ENCODE peak calls at places on chromosome 16, in seven cellular contexts. One of them, this sample, is unnamed.

GRCh38 chr16:86222541-86222940 is 287.8 kb upstream of the FOXF1 start:
- DNase-seq in WTC11: no peak
- DNase-seq in A549: no peak
- DNase-seq in GM12878: no peak
- DNase-seq in SK-N-SH: no peak
- DNase-seq in IMR-90: peak; percentile 84
- DNase-seq in H1: no peak
- DNase-seq in this sample: no peak

GRCh38 chr16:4159726-4160125 is 43.5 kb upstream of the ADCY9 start:
- DNase-seq in SK-N-SH: no peak
- DNase-seq in H1: no peak
- DNase-seq in IMR-90: no peak
- DNase-seq in GM12878: no peak
- DNase-seq in WTC11: no peak
- DNase-seq in A549: no peak
- DNase-seq in this sample: no peak

GRCh38 chr16:4344659-4345438 is 6.3 kb downstream of the PAM16 start:
- DNase-seq in GM12878: no peak
- DNase-seq in H1: no peak
- DNase-seq in IMR-90: peak; percentile 10
- DNase-seq in SK-N-SH: no peak
- DNase-seq in A549: peak; percentile 44
- DNase-seq in WTC11: no peak
- DNase-seq in this sample: peak; percentile 87

GRCh38 chr16:82016268-82016667 is 5.0 kb upstream of the SDR42E1 start:
- DNase-seq in WTC11: no peak
- DNase-seq in GM12878: no peak
- DNase-seq in H1: no peak
- DNase-seq in SK-N-SH: peak; percentile 34
- DNase-seq in IMR-90: peak; percentile 14
- DNase-seq in A549: peak; percentile 35
- DNase-seq in this sample: no peak

GRCh38 chr16:4180511-4180910 is 61.4 kb downstream of the SRL start:
- DNase-seq in A549: no peak
- DNase-seq in IMR-90: no peak
- DNase-seq in WTC11: no peak
- DNase-seq in SK-N-SH: no peak
- DNase-seq in GM12878: no peak
- DNase-seq in H1: no peak
- DNase-seq in this sample: no peak

GRCh38 chr16:66408181-66409048 is 18.7 kb upstream of the BEAN1 start:
- DNase-seq in A549: peak; percentile 70
- DNase-seq in SK-N-SH: peak; percentile 49
- DNase-seq in GM12878: no peak
- DNase-seq in H1: no peak
- DNase-seq in IMR-90: peak; percentile 88
- DNase-seq in WTC11: no peak
- DNase-seq in this sample: peak; percentile 93

GRCh38 chr16:89201467-89202377 is 1.4 kb upstream of the SLC22A31 start:
- DNase-seq in WTC11: peak; percentile 93
- DNase-seq in A549: peak; percentile 87
- DNase-seq in H1: peak; percentile 99
- DNase-seq in GM12878: no peak
- DNase-seq in SK-N-SH: peak; percentile 98
- DNase-seq in IMR-90: peak; percentile 66
- DNase-seq in this sample: peak; percentile 78

GRCh38 chr16:66662445-66663194 is 33.9 kb downstream of the CMTM4 start:
- DNase-seq in H1: no peak
- DNase-seq in SK-N-SH: peak; percentile 45
- DNase-seq in IMR-90: peak; percentile 44
- DNase-seq in GM12878: no peak
- DNase-seq in WTC11: no peak
- DNase-seq in A549: peak; percentile 56
- DNase-seq in this sample: peak; percentile 64

GRCh38 chr16:50300942-50301625 is 34.7 kb downstream of the ADCY7 start:
- DNase-seq in GM12878: no peak
- DNase-seq in H1: no peak
- DNase-seq in A549: no peak
- DNase-seq in IMR-90: peak; percentile 87
- DNase-seq in WTC11: no peak
- DNase-seq in SK-N-SH: peak; percentile 24
- DNase-seq in this sample: no peak

GRCh38 chr16:65069766-65070165 is 52.1 kb downstream of the CDH11 start:
- DNase-seq in H1: no peak
- DNase-seq in A549: no peak
- DNase-seq in GM12878: no peak
- DNase-seq in SK-N-SH: no peak
- DNase-seq in WTC11: no peak
- DNase-seq in IMR-90: peak; percentile 61
- DNase-seq in this sample: no peak

GRCh38 chr16:67278773-67279295 is 498 bp upstream of the PLEKHG4 start:
- DNase-seq in H1: peak; percentile 74
- DNase-seq in GM12878: no peak
- DNase-seq in WTC11: peak; percentile 59
- DNase-seq in A549: peak; percentile 56
- DNase-seq in SK-N-SH: peak; percentile 90
- DNase-seq in IMR-90: no peak
- DNase-seq in this sample: no peak

GRCh38 chr16:15949210-15950166 is at the start of gene ABCC1:
- DNase-seq in IMR-90: no peak
- DNase-seq in WTC11: peak; percentile 24
- DNase-seq in H1: peak; percentile 68
- DNase-seq in SK-N-SH: peak; percentile 95
- DNase-seq in GM12878: no peak
- DNase-seq in A549: peak; percentile 65
- DNase-seq in this sample: peak; percentile 60

GRCh38 chr16:12582696-12583095 is 221.0 kb downstream of the CPPED1 start:
- DNase-seq in GM12878: no peak
- DNase-seq in SK-N-SH: no peak
- DNase-seq in H1: no peak
- DNase-seq in A549: no peak
- DNase-seq in WTC11: no peak
- DNase-seq in IMR-90: no peak
- DNase-seq in this sample: no peak

GRCh38 chr16:26594666-26595065 is 472.1 kb upstream of the C16orf82 start:
- DNase-seq in A549: no peak
- DNase-seq in WTC11: no peak
- DNase-seq in SK-N-SH: no peak
- DNase-seq in GM12878: no peak
- DNase-seq in IMR-90: no peak
- DNase-seq in H1: no peak
- DNase-seq in this sample: no peak

GRCh38 chr16:82653550-82654511 is 27.1 kb downstream of the CDH13 start:
- DNase-seq in A549: peak; percentile 66
- DNase-seq in SK-N-SH: no peak
- DNase-seq in WTC11: no peak
- DNase-seq in GM12878: peak; percentile 90
- DNase-seq in H1: no peak
- DNase-seq in IMR-90: peak; percentile 95
- DNase-seq in this sample: peak; percentile 19

GRCh38 chr16:10971560-10971961 is 27.2 kb downstream of the CLEC16A start:
- DNase-seq in IMR-90: peak; percentile 92
- DNase-seq in H1: no peak
- DNase-seq in WTC11: peak; percentile 46
- DNase-seq in GM12878: no peak
- DNase-seq in A549: peak; percentile 77
- DNase-seq in SK-N-SH: peak; percentile 63
- DNase-seq in this sample: peak; percentile 70

GRCh38 chr16:4500283-4500682 is 24.1 kb downstream of the HMOX2 start:
- DNase-seq in IMR-90: peak; percentile 88
- DNase-seq in H1: no peak
- DNase-seq in GM12878: no peak
- DNase-seq in WTC11: no peak
- DNase-seq in SK-N-SH: no peak
- DNase-seq in A549: peak; percentile 33
- DNase-seq in this sample: peak; percentile 39

GRCh38 chr16:51682905-51683304 is 531.8 kb upstream of the SALL1 start:
- DNase-seq in WTC11: no peak
- DNase-seq in GM12878: no peak
- DNase-seq in SK-N-SH: no peak
- DNase-seq in A549: no peak
- DNase-seq in H1: no peak
- DNase-seq in IMR-90: no peak
- DNase-seq in this sample: no peak

GRCh38 chr16:50747206-50747956 is 5.5 kb downstream of the CYLD start:
- DNase-seq in WTC11: no peak
- DNase-seq in SK-N-SH: peak; percentile 30
- DNase-seq in H1: no peak
- DNase-seq in IMR-90: no peak
- DNase-seq in GM12878: peak; percentile 57
- DNase-seq in A549: peak; percentile 22
- DNase-seq in this sample: peak; percentile 46

GRCh38 chr16:12203780-12204351 is 227.3 kb downstream of the SNX29 start:
- DNase-seq in A549: no peak
- DNase-seq in WTC11: no peak
- DNase-seq in IMR-90: no peak
- DNase-seq in H1: no peak
- DNase-seq in SK-N-SH: no peak
- DNase-seq in GM12878: no peak
- DNase-seq in this sample: peak; percentile 39

GRCh38 chr16:50742521-50743150 is 750 bp downstream of the CYLD start:
- DNase-seq in A549: no peak
- DNase-seq in GM12878: no peak
- DNase-seq in SK-N-SH: no peak
- DNase-seq in H1: peak; percentile 56
- DNase-seq in WTC11: peak; percentile 25
- DNase-seq in IMR-90: peak; percentile 43
- DNase-seq in this sample: no peak

GRCh38 chr16:22232277-22233049 is 26.4 kb downstream of the EEF2K start:
- DNase-seq in SK-N-SH: no peak
- DNase-seq in GM12878: no peak
- DNase-seq in A549: peak; percentile 95
- DNase-seq in IMR-90: peak; percentile 72
- DNase-seq in H1: no peak
- DNase-seq in WTC11: no peak
- DNase-seq in this sample: peak; percentile 93

GRCh38 chr16:31871510-31871909 is 2.1 kb upstream of the ZNF267 start:
- DNase-seq in WTC11: no peak
- DNase-seq in GM12878: no peak
- DNase-seq in SK-N-SH: no peak
- DNase-seq in H1: no peak
- DNase-seq in A549: no peak
- DNase-seq in IMR-90: no peak
- DNase-seq in this sample: no peak

GRCh38 chr16:14356064-14356463 is 274.0 kb downstream of the PARN start:
- DNase-seq in WTC11: no peak
- DNase-seq in A549: no peak
- DNase-seq in SK-N-SH: no peak
- DNase-seq in H1: no peak
- DNase-seq in GM12878: no peak
- DNase-seq in IMR-90: no peak
- DNase-seq in this sample: no peak

DNA sequence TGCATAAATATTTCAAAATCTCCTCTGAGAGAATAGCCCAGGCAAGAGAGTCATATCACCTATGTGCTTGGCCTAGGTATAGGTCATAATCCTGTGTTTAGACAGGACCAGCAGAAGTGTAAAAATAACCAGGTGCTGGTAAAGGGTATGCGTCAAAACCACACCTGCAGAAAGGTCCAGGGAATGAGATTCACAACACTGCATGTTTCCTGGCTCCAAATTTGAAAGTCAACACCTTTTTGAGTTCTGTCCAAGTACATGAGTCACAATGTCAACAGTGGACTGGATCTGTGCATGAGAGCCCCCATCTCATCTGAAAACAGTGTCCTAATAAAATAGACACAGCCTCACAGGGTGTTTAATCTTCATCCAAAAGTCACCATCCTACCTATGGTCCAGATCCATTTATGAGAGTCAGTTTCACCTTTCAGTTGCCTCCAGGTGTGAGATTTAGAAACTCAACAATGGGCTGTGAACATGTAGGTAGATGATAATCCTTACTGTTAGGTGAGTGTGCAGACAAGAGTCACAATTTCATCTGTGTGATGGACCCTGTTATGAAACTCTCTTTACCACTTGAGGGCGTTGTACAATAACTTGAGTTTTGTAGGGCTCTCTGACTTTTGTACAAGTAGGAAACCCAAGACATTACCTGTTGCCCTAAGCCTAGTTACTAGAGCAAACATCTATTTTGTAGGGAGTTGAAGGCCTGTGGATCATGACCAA is 2100.7 kb downstream of the TP53TG3F start:
- DNase-seq in GM12878: no peak
- DNase-seq in H1: no peak
- DNase-seq in IMR-90: no peak
- DNase-seq in WTC11: no peak
- DNase-seq in SK-N-SH: no peak
- DNase-seq in A549: no peak
- DNase-seq in this sample: no peak
- TF ChIP-seq USF2 in GM12878: no peak
- TF ChIP-seq USF2 in H1: no peak
- TF ChIP-seq USF2 in IMR-90: no peak
- TF ChIP-seq USF2 in WTC11: no peak
- TF ChIP-seq USF2 in SK-N-SH: no peak
- TF ChIP-seq USF2 in A549: no peak
- TF ChIP-seq USF2 in this sample: no peak

GRCh38 chr16:57255686-57256415 is 10.8 kb downstream of the ARL2BP start:
- DNase-seq in IMR-90: no peak
- DNase-seq in WTC11: no peak
- DNase-seq in A549: no peak
- DNase-seq in GM12878: no peak
- DNase-seq in SK-N-SH: no peak
- DNase-seq in H1: no peak
- DNase-seq in this sample: no peak
- TF ChIP-seq USF2 in IMR-90: no peak
- TF ChIP-seq USF2 in WTC11: no peak
- TF ChIP-seq USF2 in A549: no peak
- TF ChIP-seq USF2 in GM12878: no peak
- TF ChIP-seq USF2 in SK-N-SH: no peak
- TF ChIP-seq USF2 in H1: no peak
- TF ChIP-seq USF2 in this sample: no peak

DNA sequence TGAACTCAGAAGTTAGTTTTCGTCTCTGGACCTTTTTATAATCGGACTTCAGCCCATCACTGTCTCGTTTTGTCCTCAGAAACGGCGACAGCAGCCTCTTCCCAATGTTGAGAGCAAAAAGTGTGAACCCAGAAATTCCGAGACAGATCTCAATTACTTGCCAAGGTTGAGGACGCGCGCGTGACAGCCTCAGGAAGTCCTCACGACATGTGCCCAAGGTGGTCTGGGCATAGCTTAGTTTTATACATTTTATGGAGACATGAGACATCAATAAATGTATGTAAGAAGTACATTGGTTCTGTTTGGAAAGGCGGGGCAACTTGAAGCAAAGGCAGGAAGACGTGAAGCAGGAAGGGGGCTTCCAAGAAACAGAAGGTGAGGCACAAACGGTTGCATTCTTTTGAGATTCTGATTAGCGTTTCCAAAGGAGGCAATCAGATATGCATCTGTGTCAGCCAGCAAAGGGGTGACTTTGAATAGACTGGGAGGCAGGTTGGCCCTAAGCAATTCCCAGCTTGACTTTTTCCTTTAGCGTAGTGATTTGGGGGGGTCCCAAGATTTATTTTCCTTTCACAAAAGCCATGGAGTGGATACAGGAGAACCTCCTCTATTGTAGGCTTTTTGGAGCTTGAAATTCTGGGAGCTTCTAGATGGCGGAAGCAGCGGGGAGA is 583 bp upstream of the ZNF747 start:
- DNase-seq in SK-N-SH: no peak
- DNase-seq in GM12878: no peak
- DNase-seq in WTC11: no peak
- DNase-seq in H1: no peak
- DNase-seq in IMR-90: no peak
- DNase-seq in A549: no peak
- DNase-seq in this sample: no peak
- TF ChIP-seq USF2 in SK-N-SH: no peak
- TF ChIP-seq USF2 in GM12878: no peak
- TF ChIP-seq USF2 in WTC11: no peak
- TF ChIP-seq USF2 in H1: no peak
- TF ChIP-seq USF2 in IMR-90: no peak
- TF ChIP-seq USF2 in A549: no peak
- TF ChIP-seq USF2 in this sample: peak; percentile 5

GRCh38 chr16:20806168-20807050 is at the start of the genes ERI2 and REXO5:
- DNase-seq in IMR-90: peak; percentile 94
- DNase-seq in SK-N-SH: peak; percentile 94
- DNase-seq in H1: peak; percentile 93
- DNase-seq in A549: peak; percentile 96
- DNase-seq in WTC11: peak; percentile 91
- DNase-seq in GM12878: peak; percentile 59
- DNase-seq in this sample: peak; percentile 98
- TF ChIP-seq USF2 in IMR-90: no peak
- TF ChIP-seq USF2 in SK-N-SH: no peak
- TF ChIP-seq USF2 in H1: no peak
- TF ChIP-seq USF2 in A549: no peak
- TF ChIP-seq USF2 in WTC11: no peak
- TF ChIP-seq USF2 in GM12878: no peak
- TF ChIP-seq USF2 in this sample: peak; percentile 15